ENCODE peak calls at places on chromosomes 16 and 17, in six cellular contexts. A is heart left ventricle; W is cardiac muscle cell; T is OCI-LY7; V is CD8-positive, alpha-beta memory T cell; P is A549. O is an unnamed sample. For H3K9me3, the result is how much of the 10 kb centered on the place peaks cover.

GRCh38 chr16:2015117-2015946 is 4.3 kb upstream of the NPW start:
- DNase-seq in A (no peak), W (no peak), T (no peak), V (no peak), P (peak), O (no peak)

GRCh38 chr17:37358830-37359681 is 16.7 kb upstream of the C17orf78 start:
- DNase-seq in A (peak), W (peak), T (peak), V (peak), P (peak), O (peak)

GRCh38 chr16:30667361-30667905 is 9.2 kb downstream of the FBRS start:
- DNase-seq in A (peak), W (no peak), T (no peak), V (no peak), P (no peak), O (no peak)

GRCh38 chr17:73560661-73561060 is 83.6 kb downstream of the SDK2 start:
- DNase-seq in A (no peak), W (no peak), T (peak), V (no peak), P (peak), O (no peak)

GRCh38 chr17:59778996-59779395 is 71.5 kb downstream of the VMP1 start:
- DNase-seq in A (no peak), W (no peak), T (no peak), V (no peak), P (no peak), O (no peak)

GRCh38 chr17:17849863-17850373 is 13.1 kb upstream of the SREBF1 start:
- DNase-seq in A (no peak), W (peak), T (peak), V (peak), P (peak), O (peak)

GRCh38 chr17:69361156-69361555 is 34.2 kb upstream of the ABCA5 start:
- DNase-seq in A (no peak), W (no peak), T (no peak), V (no peak), P (no peak), O (no peak)

GRCh38 chr16:28534542-28535373 is 4.0 kb downstream of the NUPR1 start:
- DNase-seq in A (no peak), W (no peak), T (no peak), V (no peak), P (no peak), O (no peak)

GRCh38 chr17:2084766-2085647 is 30.1 kb downstream of the HIC1 start:
- DNase-seq in A (no peak), W (no peak), T (no peak), V (no peak), P (peak), O (no peak)

GRCh38 chr16:80948886-80949502 is 57.7 kb downstream of the CMC2 start:
- DNase-seq in A (peak), W (peak), T (peak), V (no peak), P (peak), O (no peak)

GRCh38 chr16:82580293-82580900 is 46.4 kb upstream of the CDH13 start:
- DNase-seq in A (no peak), W (peak), T (peak), V (no peak), P (peak), O (no peak)

GRCh38 chr17:70168044-70168978 is 1.0 kb upstream of the KCNJ2 start:
- DNase-seq in A (peak), W (peak), T (peak), V (no peak), P (peak), O (no peak)

GRCh38 chr16:27430923-27431484 is 29.0 kb downstream of the IL21R start:
- DNase-seq in A (no peak), W (no peak), T (peak), V (no peak), P (no peak), O (no peak)

GRCh38 chr16:66324785-66325184 is 41.7 kb upstream of the CDH5 start:
- DNase-seq in A (no peak), W (peak), T (peak), V (no peak), P (peak), O (no peak)

GRCh38 chr17:3888343-3889171 is 4.3 kb downstream of the CAMKK1 start:
- DNase-seq in A (peak), W (no peak), T (no peak), V (no peak), P (no peak), O (no peak)

GRCh38 chr16:64202571-64202970 is 919.3 kb downstream of the CDH11 start:
- DNase-seq in A (no peak), W (no peak), T (no peak), V (no peak), P (no peak), O (no peak)

GRCh38 chr17:78307887-78308633 is 51.8 kb downstream of the SOCS3 start:
- DNase-seq in A (no peak), W (no peak), T (no peak), V (no peak), P (no peak), O (no peak)

GRCh38 chr16:77574867-77575619 is 140.2 kb upstream of the ADAMTS18 start:
- DNase-seq in A (no peak), W (no peak), T (no peak), V (no peak), P (no peak), O (no peak)

GRCh38 chr17:68910256-68910705 is 44.9 kb downstream of the ABCA8 start:
- DNase-seq in A (no peak), W (no peak), T (no peak), V (no peak), P (no peak), O (no peak)

GRCh38 chr17:59367657-59368045 is 36.2 kb downstream of the YPEL2 start:
- DNase-seq in A (no peak), W (no peak), T (no peak), V (no peak), P (no peak), O (no peak)

GRCh38 chr17:55735784-55736405 is 13.2 kb upstream of the TMEM100 start:
- DNase-seq in A (no peak), W (peak), T (peak), V (no peak), P (peak), O (no peak)

GRCh38 chr16:10339777-10340752 is 45.8 kb upstream of the ATF7IP2 start:
- DNase-seq in A (no peak), W (no peak), T (peak), V (no peak), P (peak), O (no peak)

GRCh38 chr16:383326-384020 is 1.7 kb upstream of the PGAP6 start:
- DNase-seq in A (no peak), W (peak), T (peak), V (peak), P (no peak), O (peak)

GRCh38 chr16:11067266-11067665 is 122.9 kb downstream of the CLEC16A start:
- DNase-seq in A (no peak), W (no peak), T (no peak), V (no peak), P (no peak), O (no peak)

GRCh38 chr16:57540906-57541753 is 1.3 kb upstream of the ADGRG5 start:
- DNase-seq in A (no peak), W (no peak), T (no peak), V (no peak), P (no peak), O (no peak)

GRCh38 chr17:4641297-4642195 is at the start of gene ALOX15:
- DNase-seq in A (no peak), W (no peak), T (no peak), V (no peak), P (no peak), O (no peak)

GRCh38 chr17:79897243-79898063 is 58.2 kb upstream of the CBX4 start:
- DNase-seq in A (no peak), W (no peak), T (no peak), V (no peak), P (no peak), O (no peak)

GRCh38 chr16:81632392-81633146 is 146.5 kb upstream of the PLCG2 start:
- DNase-seq in A (peak), W (no peak), T (no peak), V (peak), P (peak), O (peak)

GRCh38 chr17:8153957-8154607 is 1.9 kb upstream of the PER1 start:
- DNase-seq in A (peak), W (peak), T (peak), V (peak), P (peak), O (peak)

GRCh38 chr16:81214745-81215166 is 23.7 kb upstream of the BCO1 start:
- DNase-seq in A (no peak), W (peak), T (no peak), V (no peak), P (peak), O (no peak)

DNA sequence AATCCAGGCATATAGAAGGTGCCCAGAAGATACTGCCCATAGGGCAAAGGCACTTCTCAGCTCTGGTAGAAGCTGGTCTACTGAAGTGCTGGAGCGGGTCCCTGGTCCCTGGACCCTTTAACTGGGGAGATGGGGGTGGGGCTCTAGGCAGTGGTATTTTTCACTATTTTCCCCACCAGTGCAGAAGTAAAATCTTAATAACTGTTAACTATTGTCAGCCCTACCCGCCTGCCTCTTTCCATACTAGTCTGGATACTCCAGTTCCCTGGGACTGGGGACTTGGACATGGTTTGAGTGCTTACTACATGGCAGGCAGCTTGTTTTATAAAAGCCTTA is 24.6 kb downstream of the IGF2BP1 start:
- DNase-seq in A (no peak), W (no peak), T (no peak), V (no peak), P (no peak), O (no peak)
- H3K27ac ChIP-seq in A (no peak), W (peak), T (no peak), V (no peak), P (peak), O (no peak)

DNA sequence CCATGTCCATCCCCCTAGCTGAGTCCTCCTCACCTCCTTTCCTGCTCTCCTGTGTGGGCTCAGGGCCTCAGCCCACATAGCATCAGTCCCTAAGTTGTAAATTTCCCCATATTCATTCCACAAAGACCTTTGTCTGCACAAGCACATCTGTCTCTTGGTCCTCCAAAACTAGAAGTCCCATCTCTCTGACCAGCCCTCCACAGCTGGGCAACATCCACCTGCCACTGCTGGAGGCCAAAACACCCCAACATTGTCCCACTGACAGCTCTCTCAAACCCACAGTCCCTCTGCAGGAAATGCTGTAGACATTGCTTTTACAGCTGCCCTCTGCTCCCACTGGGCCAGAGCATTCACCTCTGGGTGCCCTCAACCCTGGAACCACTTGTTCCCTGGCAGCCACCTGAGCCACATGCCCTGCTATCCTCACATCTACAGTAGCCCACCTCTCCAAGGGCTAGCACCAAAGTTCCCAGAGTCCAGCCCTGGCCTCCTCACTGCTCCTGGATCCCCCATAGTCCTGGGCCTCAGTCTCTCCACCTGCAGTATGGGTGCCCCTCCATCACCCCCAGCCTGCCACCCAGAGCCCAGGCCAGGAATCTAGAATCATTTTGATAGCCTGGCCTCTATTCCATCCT is 1722.7 kb downstream of the TP53TG3F start:
- DNase-seq in A (peak), W (no peak), T (no peak), V (no peak), P (no peak), O (no peak)
- H3K9me3 ChIP-seq in A (under half), W (under half), T (under half), V (under half), P (under half), O (under half)

DNA sequence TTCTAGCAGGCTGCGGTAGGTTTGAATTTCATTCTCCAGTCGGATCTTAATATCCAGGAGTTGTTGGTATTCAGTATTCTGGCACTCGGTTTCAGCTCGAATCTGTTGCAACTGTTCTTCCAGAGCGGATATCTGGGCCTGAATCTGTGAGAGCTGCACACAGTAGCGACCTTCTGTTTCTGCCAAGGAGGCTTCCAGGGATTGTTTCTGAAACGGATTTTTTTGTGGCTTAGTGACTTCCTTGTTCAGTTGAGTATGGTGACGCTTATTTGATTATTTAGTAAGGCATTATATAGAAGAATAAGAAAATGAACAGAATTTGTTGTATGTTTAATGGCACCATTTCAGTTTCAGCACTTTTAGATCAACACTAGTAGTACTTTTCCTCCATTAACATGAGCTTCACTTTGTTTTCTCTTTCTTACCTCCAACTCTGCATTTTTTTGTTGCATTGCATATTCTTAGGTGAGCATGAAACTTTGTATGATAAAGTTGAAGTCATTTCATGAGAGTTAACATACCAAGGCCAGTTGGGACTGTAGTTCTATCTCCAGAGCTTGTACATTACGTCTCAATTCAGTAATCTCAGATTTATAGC is 2.8 kb downstream of the KRT10 start:
- DNase-seq in A (no peak), W (no peak), T (no peak), V (no peak), P (no peak), O (no peak)
- H3K27ac ChIP-seq in A (peak), W (no peak), T (peak), V (peak), P (peak), O (no peak)

DNA sequence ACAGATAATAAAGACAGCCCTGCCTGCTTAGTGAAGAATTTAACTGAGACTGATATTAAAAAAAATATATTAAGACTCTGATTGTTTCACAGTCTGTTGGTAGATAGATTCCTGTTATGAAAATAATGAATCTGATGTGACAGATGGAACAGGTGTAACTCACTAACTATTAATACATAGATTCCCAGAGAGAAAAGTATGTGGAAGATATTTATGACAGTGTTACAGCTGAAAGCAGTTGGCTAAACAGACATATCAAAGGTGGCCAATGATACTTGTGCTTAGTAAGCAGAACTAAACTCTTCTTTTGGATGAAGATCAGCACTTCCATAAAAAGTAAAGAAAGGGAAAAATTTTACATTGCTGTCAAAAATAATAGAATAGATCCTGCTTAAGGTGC is 598.2 kb upstream of the CA10 start:
- DNase-seq in A (no peak), W (no peak), T (no peak), V (no peak), P (no peak), O (no peak)
- H3K9me3 ChIP-seq in A (under half), W (under half), T (under half), V (under half), P (under half), O (under half)

GRCh38 chr17:75636381-75637142 is 3.3 kb downstream of the SMIM5 start:
- DNase-seq in A (no peak), W (no peak), T (no peak), V (no peak), P (no peak), O (no peak)
- H3K27ac ChIP-seq in A (peak), W (no peak), T (no peak), V (no peak), P (no peak), O (no peak)

GRCh38 chr16:35730251-35730650 is 2270.8 kb downstream of the TP53TG3F start:
- DNase-seq in A (no peak), W (no peak), T (no peak), V (no peak), P (no peak), O (no peak)

GRCh38 chr16:35725949-35726348 is 2266.5 kb downstream of the TP53TG3F start:
- DNase-seq in A (no peak), W (no peak), T (no peak), V (no peak), P (no peak), O (no peak)

GRCh38 chr16:35724551-35724950 is 2265.1 kb downstream of the TP53TG3F start:
- DNase-seq in A (no peak), W (no peak), T (no peak), V (no peak), P (no peak), O (no peak)
- H3K9me3 ChIP-seq in A (under half), W (under half), T (under half), V (under half), P (under half), O (under half)